ENCODE peak calls at places on chromosome 18, in six cellular contexts. S is fibroblast of lung, H is OCI-LY7, Z is cardiac muscle cell, W is A549, G is kidney. B is an unnamed sample. For H3K4me1, the result is how much of the 10 kb centered on the place peaks cover.

GRCh38 chr18:9708882-9709877 is 1.1 kb downstream of the RAB31 start:
- DNase-seq in S (no peak), H (no peak), Z (peak), W (no peak), G (no peak), B (peak)

GRCh38 chr18:75129717-75130477 is 79.0 kb downstream of the PTGR3 start:
- DNase-seq in S (no peak), H (no peak), Z (no peak), W (no peak), G (no peak), B (no peak)

GRCh38 chr18:2471523-2471922 is 99.8 kb downstream of the METTL4 start:
- DNase-seq in S (no peak), H (peak), Z (no peak), W (peak), G (no peak), B (no peak)

GRCh38 chr18:12803069-12803936 is 80.7 kb downstream of the PTPN2 start:
- DNase-seq in S (no peak), H (no peak), Z (no peak), W (no peak), G (no peak), B (no peak)

GRCh38 chr18:31723998-31724711 is 36.5 kb downstream of the SLC25A52 start:
- DNase-seq in S (peak), H (no peak), Z (no peak), W (no peak), G (peak), B (no peak)

GRCh38 chr18:5584751-5585417 is 41.1 kb upstream of the EPB41L3 start:
- DNase-seq in S (peak), H (no peak), Z (no peak), W (no peak), G (no peak), B (no peak)

GRCh38 chr18:5630057-5630765 is 86.4 kb upstream of the EPB41L3 start:
- DNase-seq in S (no peak), H (no peak), Z (peak), W (peak), G (peak), B (peak)

GRCh38 chr18:60984496-60984895 is 348.7 kb upstream of the CDH20 start:
- DNase-seq in S (peak), H (no peak), Z (no peak), W (no peak), G (no peak), B (no peak)

GRCh38 chr18:25360301-25360899 is 8.4 kb upstream of the ZNF521 start:
- DNase-seq in S (peak), H (no peak), Z (no peak), W (no peak), G (no peak), B (no peak)

GRCh38 chr18:37457337-37457736 is 108.3 kb downstream of the CELF4 start:
- DNase-seq in S (no peak), H (no peak), Z (no peak), W (no peak), G (no peak), B (peak)

GRCh38 chr18:36305375-36305774 is 7.9 kb downstream of the FHOD3 start:
- DNase-seq in S (no peak), H (no peak), Z (no peak), W (no peak), G (no peak), B (no peak)

GRCh38 chr18:6482198-6482977 is 67.7 kb upstream of the L3MBTL4 start:
- DNase-seq in S (peak), H (no peak), Z (peak), W (peak), G (peak), B (peak)

GRCh38 chr18:13163167-13163927 is 55.2 kb upstream of the LDLRAD4 start:
- DNase-seq in S (peak), H (no peak), Z (no peak), W (no peak), G (no peak), B (no peak)

GRCh38 chr18:59372975-59373374 is 13.9 kb upstream of the LMAN1 start:
- DNase-seq in S (no peak), H (no peak), Z (no peak), W (no peak), G (no peak), B (peak)

GRCh38 chr18:58288922-58289797 is 245.1 kb downstream of the NEDD4L start:
- DNase-seq in S (peak), H (no peak), Z (peak), W (no peak), G (no peak), B (peak)

GRCh38 chr18:48943333-48943732 is 7.4 kb downstream of the SMAD7 start:
- DNase-seq in S (no peak), H (no peak), Z (no peak), W (no peak), G (no peak), B (no peak)
- H3K4me1 ChIP-seq in S (half or more), H (under half), Z (half or more), W (half or more), G (half or more), B (under half)

GRCh38 chr18:55302337-55302833 is 285.6 kb downstream of the TCF4 start:
- DNase-seq in S (peak), H (no peak), Z (no peak), W (no peak), G (no peak), B (peak)
- H3K27ac ChIP-seq in S (peak), H (no peak), Z (no peak), W (no peak), G (no peak), B (no peak)

DNA sequence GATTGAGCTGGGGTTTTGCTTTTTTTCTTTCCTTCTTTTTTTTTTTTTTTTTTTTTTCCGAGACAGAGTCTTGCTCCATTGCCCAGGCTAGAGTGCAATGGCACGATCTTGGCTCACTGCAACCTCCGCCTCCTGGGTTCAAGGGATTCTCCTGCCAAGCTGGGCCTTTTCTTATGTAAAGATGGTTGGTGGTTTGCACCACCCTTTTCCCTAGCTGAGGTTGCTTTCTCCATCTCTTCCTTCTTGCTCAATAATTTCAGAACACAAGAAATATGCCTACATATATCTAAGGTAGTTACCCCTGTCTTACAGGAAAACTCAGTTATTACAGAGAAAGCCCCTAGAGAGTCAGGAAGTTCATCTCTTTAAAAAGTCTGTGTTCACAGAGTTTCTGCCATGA is 7.0 kb downstream of the TTC39C start:
- DNase-seq in S (no peak), H (no peak), Z (no peak), W (no peak), G (no peak), B (no peak)
- H3K4me1 ChIP-seq in S (under half), H (half or more), Z (under half), W (under half), G (under half), B (under half)

GRCh38 chr18:69397096-69397495 is 3.6 kb upstream of the DOK6 start:
- DNase-seq in S (peak), H (no peak), Z (no peak), W (no peak), G (no peak), B (peak)
- H3K27ac ChIP-seq in S (no peak), H (no peak), Z (no peak), W (no peak), G (no peak), B (no peak)

GRCh38 chr18:48935433-48935774 is 15.4 kb downstream of the SMAD7 start:
- DNase-seq in S (no peak), H (no peak), Z (no peak), W (no peak), G (no peak), B (no peak)

GRCh38 chr18:48934400-48934707 is 16.4 kb downstream of the SMAD7 start:
- DNase-seq in S (no peak), H (no peak), Z (no peak), W (no peak), G (no peak), B (no peak)

GRCh38 chr18:48932822-48933510 is 17.8 kb downstream of the SMAD7 start:
- DNase-seq in S (no peak), H (peak), Z (no peak), W (no peak), G (no peak), B (no peak)

GRCh38 chr18:48933578-48934399 is 17.0 kb downstream of the SMAD7 start:
- DNase-seq in S (no peak), H (no peak), Z (no peak), W (no peak), G (peak), B (no peak)

GRCh38 chr18:48934708-48935432 is 15.9 kb downstream of the SMAD7 start:
- DNase-seq in S (peak), H (peak), Z (peak), W (no peak), G (peak), B (no peak)
- H3K4me1 ChIP-seq in S (half or more), H (half or more), Z (half or more), W (half or more), G (half or more), B (under half)

GRCh38 chr18:62634471-62634870 is 80.9 kb upstream of the PHLPP1 start:
- DNase-seq in S (no peak), H (no peak), Z (no peak), W (no peak), G (no peak), B (no peak)
- H3K27ac ChIP-seq in S (no peak), H (no peak), Z (no peak), W (no peak), G (no peak), B (no peak)

GRCh38 chr18:48167901-48168300 is 237.4 kb upstream of the SMAD2 start:
- DNase-seq in S (no peak), H (no peak), Z (peak), W (no peak), G (peak), B (peak)

GRCh38 chr18:48170651-48171050 is 238.5 kb downstream of the ZBTB7C start:
- DNase-seq in S (no peak), H (no peak), Z (no peak), W (no peak), G (no peak), B (no peak)

GRCh38 chr18:48166971-48167370 is 236.5 kb upstream of the SMAD2 start:
- DNase-seq in S (no peak), H (no peak), Z (no peak), W (no peak), G (peak), B (no peak)

GRCh38 chr18:48166336-48166875 is 235.9 kb upstream of the SMAD2 start:
- DNase-seq in S (no peak), H (no peak), Z (no peak), W (no peak), G (no peak), B (no peak)

DNA sequence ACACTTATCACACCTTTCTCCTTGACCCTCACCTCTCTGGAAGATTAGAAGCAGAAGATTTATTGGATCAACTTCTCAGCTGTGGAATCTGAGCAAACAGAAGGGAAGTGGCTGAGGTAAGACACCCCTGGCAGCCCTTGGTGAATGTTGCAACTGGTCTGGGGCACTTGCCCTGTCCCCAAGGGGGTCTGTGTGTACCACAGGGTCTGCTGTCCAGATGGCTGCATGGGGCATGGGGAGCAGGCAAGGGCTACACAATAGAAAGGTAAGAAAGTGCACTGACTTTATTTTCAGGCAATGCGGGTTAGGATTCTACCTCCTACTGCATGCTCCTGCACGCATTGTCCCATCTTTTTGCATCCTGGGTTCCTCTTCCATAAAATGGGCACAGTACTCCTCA is 238.4 kb upstream of the SMAD2 start:
- DNase-seq in S (no peak), H (no peak), Z (no peak), W (no peak), G (no peak), B (no peak)
- H3K4me1 ChIP-seq in S (under half), H (under half), Z (under half), W (under half), G (under half), B (under half)